ENCODE peak calls at places on chromosome 17, in four cellular contexts. One of them, this sample, is unnamed.

GRCh38 chr17:71530227-71530626 is 590.6 kb upstream of the SOX9 start:
- DNase-seq in cardiac septum: no peak
- DNase-seq in naive thymus-derived CD8-positive, alpha-beta T cell: no peak
- DNase-seq in left cardiac atrium: no peak
- DNase-seq in this sample: no peak

GRCh38 chr17:64216030-64216384 is 47.1 kb downstream of the TEX2 start:
- DNase-seq in naive thymus-derived CD8-positive, alpha-beta T cell: no peak
- DNase-seq in left cardiac atrium: no peak
- DNase-seq in cardiac septum: no peak
- DNase-seq in this sample: no peak

GRCh38 chr17:77905766-77906165 is 52.7 kb upstream of the TNRC6C start:
- DNase-seq in cardiac septum: no peak
- DNase-seq in left cardiac atrium: no peak
- DNase-seq in naive thymus-derived CD8-positive, alpha-beta T cell: no peak
- DNase-seq in this sample: no peak

GRCh38 chr17:34670618-34671017 is 91.2 kb downstream of the TMEM132E start:
- DNase-seq in naive thymus-derived CD8-positive, alpha-beta T cell: no peak
- DNase-seq in left cardiac atrium: no peak
- DNase-seq in cardiac septum: no peak
- DNase-seq in this sample: no peak

GRCh38 chr17:8142158-8142886 is 9.9 kb downstream of the PER1 start:
- DNase-seq in left cardiac atrium: no peak
- DNase-seq in cardiac septum: no peak
- DNase-seq in naive thymus-derived CD8-positive, alpha-beta T cell: peak
- DNase-seq in this sample: no peak

GRCh38 chr17:83105512-83105911 is 26.1 kb downstream of the METRNL start:
- DNase-seq in naive thymus-derived CD8-positive, alpha-beta T cell: no peak
- DNase-seq in cardiac septum: no peak
- DNase-seq in left cardiac atrium: no peak
- DNase-seq in this sample: no peak

GRCh38 chr17:77119668-77120301 is 21.0 kb upstream of the SEC14L1 start:
- DNase-seq in cardiac septum: no peak
- DNase-seq in left cardiac atrium: no peak
- DNase-seq in naive thymus-derived CD8-positive, alpha-beta T cell: no peak
- DNase-seq in this sample: no peak

GRCh38 chr17:41212524-41213169 is 13.8 kb upstream of the KRTAP9-2 start:
- DNase-seq in naive thymus-derived CD8-positive, alpha-beta T cell: no peak
- DNase-seq in left cardiac atrium: no peak
- DNase-seq in cardiac septum: no peak
- DNase-seq in this sample: no peak

GRCh38 chr17:79691931-79692330 is 38.8 kb upstream of the ENPP7 start:
- DNase-seq in left cardiac atrium: peak
- DNase-seq in naive thymus-derived CD8-positive, alpha-beta T cell: no peak
- DNase-seq in cardiac septum: no peak
- DNase-seq in this sample: no peak